ENCODE peak calls at places on chromosome 13, in five cellular contexts. G is neural crest cell, H is MCF 10A, X is aorta, A is IMR-90. T is an unnamed sample.

GRCh38 chr13:114279146-114279545 is 2.3 kb upstream of the UPF3A start:
- DNase-seq in G (no peak), H (no peak), X (no peak), A (no peak), T (no peak)

GRCh38 chr13:45989607-45990006 is 62.9 kb downstream of the ZC3H13 start:
- DNase-seq in G (no peak), H (peak; percentile 52), X (no peak), A (peak; percentile 86), T (no peak)

GRCh38 chr13:76709851-76710250 is 176.4 kb downstream of the KCTD12 start:
- DNase-seq in G (no peak), H (no peak), X (no peak), A (peak; percentile 36), T (no peak)

GRCh38 chr13:113887700-113888201 is 23.9 kb upstream of the GAS6 start:
- DNase-seq in G (no peak), H (no peak), X (peak; percentile 52), A (no peak), T (no peak)

GRCh38 chr13:26048745-26049144 is 3.1 kb downstream of the SHISA2 start:
- DNase-seq in G (no peak), H (no peak), X (no peak), A (no peak), T (no peak)

GRCh38 chr13:20525144-20525600 is 485 bp downstream of the CRYL1 start:
- DNase-seq in G (no peak), H (peak; percentile 16), X (peak; percentile 81), A (no peak), T (no peak)

GRCh38 chr13:45674908-45675307 is 27.2 kb upstream of the CBY2 start:
- DNase-seq in G (no peak), H (peak; percentile 92), X (no peak), A (peak; percentile 52), T (peak; percentile 11)

GRCh38 chr13:30708541-30708940 is 26.8 kb upstream of the ALOX5AP start:
- DNase-seq in G (no peak), H (no peak), X (no peak), A (peak; percentile 69), T (no peak)

GRCh38 chr13:101267656-101268055 is 148.7 kb downstream of the NALCN start:
- DNase-seq in G (no peak), H (no peak), X (no peak), A (no peak), T (no peak)

GRCh38 chr13:113657851-113658741 is at the start of gene ATP4B:
- DNase-seq in G (no peak), H (no peak), X (peak; percentile 57), A (no peak), T (no peak)

GRCh38 chr13:87536899-87537298 is 134.3 kb upstream of the SLITRK5 start:
- DNase-seq in G (no peak), H (no peak), X (no peak), A (no peak), T (no peak)